ENCODE peak calls at places on chromosomes 2 and 18, in four cellular contexts. E, S, L and G are unnamed samples.
A peak's percentile ranks its signal among the peaks of the same experiment; 100 is the strongest.

GRCh38 chr2:170568511-170568910 is 146.6 kb upstream of the SP5 start:
- DNase-seq in E (no peak), S (no peak), L (no peak), G (no peak)

GRCh38 chr2:203759692-203760365 is 53.4 kb downstream of the CD28 start:
- DNase-seq in E (no peak), S (no peak), L (no peak), G (no peak)

GRCh38 chr18:56702946-56703345 is 51.8 kb downstream of the WDR7 start:
- DNase-seq in E (peak; percentile 24), S (peak; percentile 12), L (no peak), G (no peak)

GRCh38 chr2:72969706-72970105 is 52.4 kb downstream of the EMX1 start:
- DNase-seq in E (no peak), S (no peak), L (no peak), G (no peak)

GRCh38 chr2:36355157-36355889 is at the start of gene CRIM1:
- DNase-seq in E (peak; percentile 79), S (peak; percentile 41), L (no peak), G (peak; percentile 82)

GRCh38 chr2:24943427-24943826 is 23.4 kb upstream of the ADCY3 start:
- DNase-seq in E (no peak), S (no peak), L (no peak), G (no peak)

GRCh38 chr2:215680605-215681598 is 245.0 kb upstream of the FN1 start:
- DNase-seq in E (peak; percentile 100), S (no peak), L (peak; percentile 50), G (no peak)

GRCh38 chr2:160984426-160985077 is 175.7 kb upstream of the TANK start:
- DNase-seq in E (no peak), S (no peak), L (no peak), G (no peak)

GRCh38 chr2:110773470-110773921 is 41.1 kb downstream of the ACOXL start:
- DNase-seq in E (peak; percentile 17), S (no peak), L (no peak), G (no peak)

GRCh38 chr2:161424992-161425391 is 8.9 kb downstream of the TBR1 start:
- DNase-seq in E (no peak), S (no peak), L (no peak), G (no peak)

GRCh38 chr18:61926532-61926931 is 33.7 kb upstream of the RNF152 start:
- DNase-seq in E (no peak), S (no peak), L (no peak), G (no peak)

GRCh38 chr18:22229456-22230124 is 60.2 kb downstream of the GATA6 start:
- DNase-seq in E (no peak), S (no peak), L (no peak), G (no peak)

GRCh38 chr2:102484310-102485061 is 11.5 kb downstream of the SLC9A4 start:
- DNase-seq in E (no peak), S (no peak), L (no peak), G (no peak)

GRCh38 chr2:190843874-190844699 is 36.5 kb upstream of the GLS start:
- DNase-seq in E (peak; percentile 21), S (no peak), L (peak; percentile 16), G (no peak)
- TF ChIP-seq CBFB in E (no peak), S (no peak), L (no peak), G (no peak)

DNA sequence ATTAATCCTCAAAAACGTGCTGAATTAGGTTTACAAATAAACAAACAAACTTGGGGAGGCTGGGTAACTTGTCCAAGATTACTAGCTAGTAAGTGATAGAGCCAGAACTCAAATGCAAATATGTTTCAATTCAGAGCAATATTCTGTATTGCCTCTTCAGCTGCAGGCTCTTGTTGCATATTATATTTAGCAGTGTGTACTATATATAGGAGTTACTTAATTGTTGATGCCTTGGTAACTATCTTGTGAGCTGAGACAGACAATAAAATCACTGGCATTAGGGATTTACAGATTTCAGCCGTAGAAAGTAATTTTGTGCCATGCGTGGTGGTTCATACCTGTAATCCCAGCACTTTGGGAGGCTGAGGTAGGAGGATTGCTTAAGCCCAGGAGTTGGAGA is 10.2 kb upstream of the ANKRD12 start:
- DNase-seq in E (no peak), S (no peak), L (no peak), G (no peak)
- TF ChIP-seq CBFB in E (no peak), S (no peak), L (no peak), G (no peak)

GRCh38 chr2:201403904-201404303 is 46.8 kb upstream of the FLACC1 start:
- DNase-seq in E (no peak), S (no peak), L (no peak), G (no peak)

GRCh38 chr2:201407265-201407664 is 44.0 kb downstream of the TRAK2 start:
- DNase-seq in E (no peak), S (no peak), L (no peak), G (no peak)

GRCh38 chr2:201404699-201405275 is 46.5 kb downstream of the TRAK2 start:
- DNase-seq in E (no peak), S (no peak), L (no peak), G (no peak)

GRCh38 chr2:201408931-201409330 is 42.3 kb downstream of the TRAK2 start:
- DNase-seq in E (no peak), S (no peak), L (no peak), G (no peak)

DNA sequence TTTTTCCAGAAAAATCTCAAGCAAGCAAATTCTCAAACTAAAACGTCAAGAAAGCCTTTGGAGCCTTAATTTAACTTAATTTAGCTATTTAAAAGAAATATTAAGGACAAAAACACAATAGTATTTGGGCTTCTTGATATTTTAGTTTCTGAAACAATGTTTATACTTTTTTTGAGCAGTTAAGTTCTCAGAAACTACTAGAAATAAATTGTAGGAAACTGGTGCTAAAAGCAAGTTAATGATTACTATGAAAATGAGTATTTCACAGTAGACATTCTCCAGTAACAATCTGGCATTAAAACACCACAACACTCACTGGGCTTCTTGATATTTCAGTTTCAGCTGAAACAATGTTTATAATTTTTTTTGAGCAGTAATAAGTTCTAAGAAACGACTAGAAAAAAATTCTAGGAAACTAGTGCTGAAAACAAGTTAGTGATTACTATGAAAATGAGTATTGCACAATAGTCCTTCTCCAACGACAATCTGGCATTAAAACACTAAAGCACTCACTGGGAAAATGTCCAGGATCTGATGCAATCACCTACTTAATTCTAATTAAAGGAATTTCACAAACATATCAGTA is 45.1 kb downstream of the TRAK2 start:
- DNase-seq in E (peak; percentile 57), S (peak; percentile 9), L (no peak), G (no peak)
- TF ChIP-seq CBFB in E (no peak), S (no peak), L (no peak), G (no peak)

GRCh38 chr2:6881516-6881915 is 3.9 kb downstream of the RSAD2 start:
- DNase-seq in E (no peak), S (no peak), L (no peak), G (no peak)

GRCh38 chr2:6879011-6879410 is 1.4 kb downstream of the RSAD2 start:
- DNase-seq in E (no peak), S (no peak), L (no peak), G (no peak)

GRCh38 chr2:6880200-6880733 is 2.7 kb downstream of the RSAD2 start:
- DNase-seq in E (no peak), S (no peak), L (no peak), G (no peak)

GRCh38 chr2:6883448-6884122 is 6.0 kb downstream of the RSAD2 start:
- DNase-seq in E (no peak), S (no peak), L (no peak), G (no peak)

GRCh38 chr2:6881036-6881435 is 3.5 kb downstream of the RSAD2 start:
- DNase-seq in E (no peak), S (no peak), L (no peak), G (no peak)
- TF ChIP-seq CBFB in E (no peak), S (no peak), L (no peak), G (no peak)

GRCh38 chr18:76558881-76559667 is 64.0 kb upstream of the ZNF516 start:
- DNase-seq in E (no peak), S (no peak), L (no peak), G (no peak)

GRCh38 chr18:76553715-76554603 is 58.9 kb upstream of the ZNF516 start:
- DNase-seq in E (peak; percentile 79), S (no peak), L (no peak), G (no peak)

GRCh38 chr18:76557026-76557575 is 62.1 kb upstream of the ZNF516 start:
- DNase-seq in E (peak; percentile 49), S (no peak), L (no peak), G (no peak)

GRCh38 chr18:76554788-76555187 is 59.7 kb upstream of the ZNF516 start:
- DNase-seq in E (no peak), S (no peak), L (no peak), G (no peak)
- TF ChIP-seq CBFB in E (no peak), S (no peak), L (no peak), G (no peak)

GRCh38 chr18:76922107-76922506 is 99.8 kb downstream of the ZNF236 start:
- DNase-seq in E (peak; percentile 22), S (peak; percentile 19), L (peak; percentile 26), G (peak; percentile 62)
- TF ChIP-seq CBFB in E (no peak), S (no peak), L (no peak), G (no peak)

GRCh38 chr2:200472853-200473464 is 36.9 kb downstream of the KCTD18 start:
- DNase-seq in E (no peak), S (no peak), L (no peak), G (no peak)

GRCh38 chr2:200469708-200470600 is 39.9 kb downstream of the KCTD18 start:
- DNase-seq in E (no peak), S (no peak), L (no peak), G (no peak)

GRCh38 chr2:200471928-200472645 is 37.8 kb downstream of the KCTD18 start:
- DNase-seq in E (no peak), S (no peak), L (no peak), G (no peak)

GRCh38 chr2:200467806-200468686 is 41.8 kb downstream of the KCTD18 start:
- DNase-seq in E (no peak), S (no peak), L (no peak), G (no peak)

GRCh38 chr2:200471324-200471848 is 38.5 kb downstream of the KCTD18 start:
- DNase-seq in E (peak; percentile 32), S (no peak), L (peak; percentile 93), G (no peak)
- TF ChIP-seq CBFB in E (no peak), S (no peak), L (peak; percentile 94), G (no peak)

GRCh38 chr18:79575891-79576685 is 103.5 kb upstream of the CTDP1 start:
- DNase-seq in E (no peak), S (no peak), L (no peak), G (no peak)

GRCh38 chr18:79574938-79575525 is 104.6 kb upstream of the CTDP1 start:
- DNase-seq in E (no peak), S (no peak), L (no peak), G (no peak)

GRCh38 chr18:79577451-79578395 is 101.9 kb upstream of the CTDP1 start:
- DNase-seq in E (no peak), S (peak; percentile 17), L (no peak), G (no peak)

GRCh38 chr18:79578396-79579260 is 101.0 kb upstream of the CTDP1 start:
- DNase-seq in E (no peak), S (no peak), L (no peak), G (no peak)

DNA sequence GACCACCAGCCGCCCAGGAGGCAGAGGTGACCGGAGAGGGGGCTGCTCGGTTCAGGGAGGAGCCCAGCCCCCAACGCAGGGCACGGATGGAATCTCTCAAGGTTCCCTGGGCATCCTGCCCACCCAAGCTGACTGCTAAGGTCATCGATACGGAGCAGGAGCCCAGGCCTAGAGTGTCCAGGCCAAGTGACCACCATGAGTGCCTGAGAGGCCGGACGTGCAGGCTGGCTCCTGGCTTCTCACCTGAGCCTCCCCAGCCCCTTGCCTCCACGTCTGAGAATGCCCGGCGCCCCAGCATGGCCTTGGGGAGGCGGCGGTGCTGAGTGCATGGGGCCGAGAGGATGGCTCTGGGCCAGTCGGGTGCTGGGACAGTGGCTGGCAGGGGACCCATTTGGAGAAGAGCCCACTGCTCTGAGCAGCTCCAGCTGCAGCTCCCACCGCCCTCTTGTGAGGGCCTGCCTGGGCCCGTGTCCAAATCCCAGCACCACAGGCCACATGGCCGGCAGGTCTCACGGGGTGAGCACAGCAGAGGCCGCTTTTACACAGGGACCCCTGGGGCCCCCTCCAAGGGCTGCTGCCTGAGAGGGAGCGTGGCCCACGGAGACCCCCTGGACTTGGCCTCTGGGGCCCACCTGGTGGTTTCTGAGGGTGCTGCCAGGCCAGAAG is 102.8 kb upstream of the CTDP1 start:
- DNase-seq in E (no peak), S (no peak), L (no peak), G (no peak)
- TF ChIP-seq CBFB in E (no peak), S (no peak), L (no peak), G (no peak)